ENCODE peak calls at places on chromosomes 6 and 20, in eight cellular contexts. Y is ACHN; W is PC-9; K is EH; I is amniotic stem cell; G is activated CD4-positive, alpha-beta T cell treated with anti-CD3 and anti-CD28 coated beads, Interleukin-2, amount 50 U/mL, for 1 hour; U is T-cell; N is stimulated activated CD4-positive, alpha-beta T cell treated with anti-CD3 and anti-CD28 coated beads, Interleukin-2, amount 100 ng/mL, for 24 hours. P is an unnamed sample.

GRCh38 chr20:51860015-51860882 is 57.9 kb upstream of the SALL4 start:
- DNase-seq in Y (no peak), W (peak; percentile 56), K (peak; percentile 84), I (no peak), G (no peak), U (no peak), N (no peak), P (no peak)

GRCh38 chr20:51338692-51339440 is 203.7 kb downstream of the NFATC2 start:
- DNase-seq in Y (no peak), W (no peak), K (peak; percentile 46), I (no peak), G (no peak), U (no peak), N (no peak), P (no peak)

GRCh38 chr6:20464041-20464440 is 62.4 kb downstream of the E2F3 start:
- DNase-seq in Y (no peak), W (no peak), K (no peak), I (no peak), G (no peak), U (no peak), N (no peak), P (no peak)

GRCh38 chr6:151241853-151242252 is 2.1 kb downstream of the AKAP12 start:
- DNase-seq in Y (no peak), W (no peak), K (peak; percentile 11), I (no peak), G (no peak), U (no peak), N (no peak), P (no peak)

GRCh38 chr20:48187891-48188290 is 402.6 kb upstream of the SULF2 start:
- DNase-seq in Y (no peak), W (no peak), K (peak; percentile 81), I (no peak), G (no peak), U (no peak), N (no peak), P (no peak)

GRCh38 chr20:22904411-22904810 is 130.7 kb upstream of the SSTR4 start:
- DNase-seq in Y (no peak), W (no peak), K (no peak), I (no peak), G (no peak), U (no peak), N (no peak), P (no peak)

GRCh38 chr6:38387461-38387860 is 252.3 kb downstream of the BTBD9 start:
- DNase-seq in Y (no peak), W (no peak), K (no peak), I (no peak), G (no peak), U (no peak), N (no peak), P (no peak)

GRCh38 chr6:109477725-109478124 is 5.3 kb downstream of the ZBTB24 start:
- DNase-seq in Y (no peak), W (no peak), K (no peak), I (no peak), G (no peak), U (no peak), N (no peak), P (no peak)

GRCh38 chr20:58224097-58224496 is 4.4 kb downstream of the ANKRD60 start:
- DNase-seq in Y (no peak), W (no peak), K (no peak), I (no peak), G (no peak), U (no peak), N (no peak), P (no peak)

GRCh38 chr20:4243071-4243470 is 227.7 kb upstream of the RNF24 start:
- DNase-seq in Y (no peak), W (no peak), K (no peak), I (no peak), G (no peak), U (no peak), N (no peak), P (no peak)

GRCh38 chr6:134722429-134722828 is 227.5 kb downstream of the ALDH8A1 start:
- DNase-seq in Y (no peak), W (no peak), K (peak; percentile 42), I (no peak), G (no peak), U (no peak), N (no peak), P (no peak)

GRCh38 chr6:46500382-46500781 is 9.1 kb upstream of the RCAN2 start:
- DNase-seq in Y (no peak), W (no peak), K (no peak), I (no peak), G (no peak), U (no peak), N (no peak), P (no peak)

GRCh38 chr6:141624301-141624700 is 508.4 kb upstream of the GJE1 start:
- DNase-seq in Y (no peak), W (no peak), K (no peak), I (no peak), G (no peak), U (no peak), N (no peak), P (no peak)

GRCh38 chr20:59816146-59816743 is 117.2 kb downstream of the SYCP2 start:
- DNase-seq in Y (no peak), W (no peak), K (no peak), I (no peak), G (no peak), U (no peak), N (peak; percentile 8), P (no peak)

GRCh38 chr6:169556758-169557505 is 144.9 kb downstream of the WDR27 start:
- DNase-seq in Y (no peak), W (no peak), K (no peak), I (no peak), G (peak; percentile 8), U (peak; percentile 12), N (peak; percentile 46), P (no peak)

GRCh38 chr6:5151955-5152401 is 66.8 kb downstream of the PPP1R3G start:
- DNase-seq in Y (peak; percentile 51), W (no peak), K (peak; percentile 91), I (peak; percentile 52), G (no peak), U (no peak), N (no peak), P (no peak)

GRCh38 chr20:49573900-49574416 is 6.0 kb upstream of the PTGIS start:
- DNase-seq in Y (peak; percentile 83), W (peak; percentile 61), K (peak; percentile 71), I (no peak), G (no peak), U (no peak), N (no peak), P (no peak)

GRCh38 chr6:124119591-124119990 is 315.9 kb downstream of the NKAIN2 start:
- DNase-seq in Y (no peak), W (no peak), K (no peak), I (no peak), G (no peak), U (no peak), N (no peak), P (no peak)

GRCh38 chr6:7144810-7145209 is 37.0 kb downstream of the RREB1 start:
- DNase-seq in Y (no peak), W (no peak), K (no peak), I (no peak), G (no peak), U (no peak), N (no peak), P (no peak)

GRCh38 chr6:7919871-7920270 is 9.3 kb upstream of the TXNDC5 start:
- DNase-seq in Y (no peak), W (no peak), K (no peak), I (no peak), G (no peak), U (no peak), N (peak; percentile 62), P (no peak)

P was measured in stimulated activated naive B cell treated with anti-CD40 and anti-IgM and Interleukin-4, amounts not matched to agents 10 μg/mL and 1 μg/mL and 100 μg/mL, for 72 hours.